ENCODE peak calls at places on chromosomes 2 and 18, in four cellular contexts. P, R, T and H are unnamed samples.

GRCh38 chr18:23228102-23229051 is 93.1 kb downstream of the CABLES1 start:
- DNase-seq in R (peak), P (peak), T (no peak), H (peak)

GRCh38 chr2:172445851-172446250 is 18.5 kb downstream of the ITGA6 start:
- DNase-seq in T (no peak), P (peak), R (no peak), H (no peak)

GRCh38 chr2:55846426-55846825 is 77.2 kb downstream of the EFEMP1 start:
- DNase-seq in P (no peak), T (no peak), R (no peak), H (no peak)

GRCh38 chr2:240886678-240887574 is 9.0 kb downstream of the MAB21L4 start:
- DNase-seq in R (no peak), P (no peak), T (no peak), H (no peak)

GRCh38 chr2:200258881-200259576 is 47.5 kb upstream of the SPATS2L start:
- DNase-seq in P (peak), T (no peak), R (peak), H (no peak)

GRCh38 chr2:102604754-102605153 is 14.6 kb upstream of the SLC9A2 start:
- DNase-seq in T (no peak), R (no peak), P (no peak), H (peak)

GRCh38 chr18:23837591-23837990 is 148.3 kb downstream of the LAMA3 start:
- DNase-seq in T (no peak), P (peak), R (peak), H (peak)

GRCh38 chr18:12417687-12418086 is 10.0 kb downstream of the PRELID3A start:
- DNase-seq in T (peak), P (no peak), R (no peak), H (no peak)

GRCh38 chr18:25284861-25285574 is 66.9 kb downstream of the ZNF521 start:
- DNase-seq in R (peak), P (peak), T (no peak), H (peak)

GRCh38 chr2:240920783-240921231 is 14.7 kb downstream of the CROCC2 start:
- DNase-seq in R (no peak), T (no peak), P (no peak), H (no peak)

GRCh38 chr18:12246849-12247808 is 7.0 kb upstream of the CIDEA start:
- DNase-seq in R (no peak), T (no peak), P (no peak), H (peak)

GRCh38 chr2:99507964-99508818 is 18.4 kb upstream of the REV1 start:
- DNase-seq in T (no peak), R (no peak), P (no peak), H (no peak)

GRCh38 chr2:37379881-37380296 is 35.5 kb downstream of the QPCT start:
- DNase-seq in R (no peak), T (no peak), P (no peak), H (peak)

GRCh38 chr2:85438291-85439110 is 20.0 kb downstream of the SH2D6 start:
- DNase-seq in T (no peak), R (no peak), P (no peak), H (no peak)

GRCh38 chr18:9694952-9695495 is 13.1 kb upstream of the RAB31 start:
- DNase-seq in P (no peak), T (no peak), R (no peak), H (no peak)

GRCh38 chr18:62788111-62788510 is 72.8 kb downstream of the PHLPP1 start:
- DNase-seq in R (no peak), P (no peak), T (no peak), H (peak)

GRCh38 chr2:233385489-233386044 is 31.3 kb downstream of the DGKD start:
- DNase-seq in R (peak), P (no peak), T (no peak), H (no peak)

GRCh38 chr18:80253871-80254492 is 6.7 kb upstream of the PARD6G start:
- DNase-seq in T (no peak), R (no peak), P (no peak), H (no peak)

GRCh38 chr2:181683518-181684453 is 3.5 kb upstream of the NEUROD1 start:
- DNase-seq in T (peak), R (peak), P (peak), H (peak)

GRCh38 chr18:62177271-62177670 is 9.6 kb downstream of the PIGN start:
- DNase-seq in P (no peak), R (no peak), T (no peak), H (no peak)

GRCh38 chr18:51235011-51235789 is 37.7 kb upstream of the MEX3C start:
- DNase-seq in T (no peak), P (no peak), R (peak), H (peak)

GRCh38 chr2:240128608-240129144 is 7.4 kb downstream of the COPS9 start:
- DNase-seq in T (no peak), R (no peak), P (no peak), H (no peak)

GRCh38 chr18:27184115-27185024 is 738 bp downstream of the CHST9 start:
- DNase-seq in T (no peak), P (no peak), R (no peak), H (peak)

GRCh38 chr2:240594511-240595380 is 8.2 kb downstream of the CAPN10 start:
- DNase-seq in P (no peak), T (no peak), R (no peak), H (no peak)

GRCh38 chr2:135590594-135591290 is 59.5 kb downstream of the R3HDM1 start:
- DNase-seq in P (no peak), R (no peak), T (no peak), H (no peak)

GRCh38 chr2:58033530-58033929 is 13.1 kb upstream of the VRK2 start:
- DNase-seq in R (no peak), P (no peak), T (no peak), H (no peak)

GRCh38 chr2:72999729-73000725 is 71.5 kb downstream of the SFXN5 start:
- DNase-seq in T (no peak), P (peak), R (no peak), H (no peak)

GRCh38 chr2:209495855-209496585 is 72.2 kb downstream of the MAP2 start:
- DNase-seq in R (peak), T (no peak), P (peak), H (no peak)

GRCh38 chr2:68766378-68766845 is 31.8 kb downstream of the ARHGAP25 start:
- DNase-seq in R (peak), T (no peak), P (peak), H (peak)

GRCh38 chr2:8416836-8417832 is 264.7 kb upstream of the ID2 start:
- DNase-seq in R (no peak), P (peak), T (no peak), H (no peak)

GRCh38 chr2:127479219-127479825 is 47.0 kb downstream of the IWS1 start:
- DNase-seq in R (peak), T (peak), P (peak), H (peak)

GRCh38 chr2:53460347-53460746 is 307.3 kb upstream of the CHAC2 start:
- DNase-seq in P (no peak), T (no peak), R (no peak), H (no peak)

GRCh38 chr2:169344736-169345506 is 17.4 kb downstream of the LRP2 start:
- DNase-seq in P (no peak), T (no peak), R (no peak), H (no peak)
- H2BK120ac ChIP-seq in P (no peak), T (no peak), R (no peak), H (no peak)

GRCh38 chr2:159680692-159681091 is 31.6 kb upstream of the MARCHF7 start:
- DNase-seq in P (no peak), T (no peak), R (no peak), H (no peak)

DNA sequence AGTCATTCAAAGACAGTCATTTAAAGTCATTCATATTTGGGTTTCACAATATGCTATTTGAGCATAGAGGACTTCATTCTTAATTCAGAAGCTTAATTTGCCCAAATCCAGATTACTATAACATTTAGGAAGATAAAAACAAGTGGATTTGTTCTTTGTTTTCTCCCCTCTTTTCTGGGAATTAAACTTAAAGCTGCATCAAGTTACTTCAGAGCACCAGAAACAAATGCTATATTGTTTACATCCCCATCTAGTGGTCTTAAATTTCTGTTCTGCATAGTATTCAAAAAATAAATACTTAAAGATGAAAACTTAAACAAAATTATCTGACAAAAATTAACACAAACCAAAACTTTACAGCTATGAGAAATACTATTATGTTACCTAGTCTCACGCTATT is 34.7 kb upstream of the MARCHF7 start:
- DNase-seq in T (no peak), P (peak), R (peak), H (peak)
- H2BK5ac ChIP-seq in T (no peak), P (no peak), R (no peak), H (no peak)

GRCh38 chr2:195805283-195805976 is 148.4 kb downstream of the SLC39A10 start:
- DNase-seq in R (no peak), P (no peak), T (no peak), H (no peak)
- H3K18ac ChIP-seq in R (no peak), P (no peak), T (no peak), H (no peak)

DNA sequence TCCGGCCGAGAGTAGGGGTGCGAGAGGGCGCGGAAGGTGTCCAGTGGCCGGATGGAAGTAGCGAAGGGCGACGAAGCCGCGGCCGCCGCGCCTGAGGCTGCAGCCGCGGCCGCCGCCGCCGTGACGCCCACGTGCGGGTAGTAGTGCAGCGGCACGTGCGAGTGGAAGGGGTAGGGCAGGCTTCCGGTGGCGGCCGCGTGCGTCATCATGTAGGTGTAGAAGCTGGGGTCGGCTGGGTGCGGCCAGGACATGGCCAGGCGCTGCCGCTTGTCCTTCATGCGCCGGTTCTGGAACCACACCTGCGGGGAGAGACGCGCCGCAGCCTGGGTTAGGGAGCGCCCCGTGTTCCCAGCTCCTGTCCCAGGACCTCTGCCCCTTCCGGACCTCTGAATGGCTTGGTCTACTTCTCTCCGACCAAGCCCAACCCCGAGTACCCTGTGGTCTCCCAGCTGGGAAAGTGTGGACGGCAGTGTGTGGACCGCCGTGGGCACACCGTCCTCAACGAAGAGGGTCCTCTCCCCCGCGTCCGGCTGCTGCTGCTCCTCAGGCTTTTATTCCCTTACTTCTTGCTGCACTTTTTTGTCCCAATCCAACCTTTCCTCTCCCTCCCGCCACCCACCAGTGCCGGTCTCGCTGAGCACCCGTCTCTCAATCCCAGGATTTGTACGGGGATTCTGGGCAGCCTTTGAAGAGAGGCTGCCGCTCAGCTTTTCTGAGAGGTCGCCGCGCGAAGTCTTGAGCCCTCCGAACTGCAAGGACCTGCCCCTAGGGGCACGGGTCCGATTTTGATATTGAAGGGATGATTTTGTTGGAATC is 3.0 kb downstream of the EVX2 start:
- DNase-seq in P (no peak), R (no peak), T (no peak), H (peak)
- H2BK120ac ChIP-seq in P (no peak), R (no peak), T (peak), H (no peak)

GRCh38 chr18:46903406-46903805 is 13.9 kb downstream of the PIAS2 start:
- DNase-seq in R (no peak), T (no peak), P (no peak), H (no peak)

GRCh38 chr18:46894124-46894523 is 23.2 kb downstream of the PIAS2 start:
- DNase-seq in R (no peak), T (no peak), P (no peak), H (no peak)

DNA sequence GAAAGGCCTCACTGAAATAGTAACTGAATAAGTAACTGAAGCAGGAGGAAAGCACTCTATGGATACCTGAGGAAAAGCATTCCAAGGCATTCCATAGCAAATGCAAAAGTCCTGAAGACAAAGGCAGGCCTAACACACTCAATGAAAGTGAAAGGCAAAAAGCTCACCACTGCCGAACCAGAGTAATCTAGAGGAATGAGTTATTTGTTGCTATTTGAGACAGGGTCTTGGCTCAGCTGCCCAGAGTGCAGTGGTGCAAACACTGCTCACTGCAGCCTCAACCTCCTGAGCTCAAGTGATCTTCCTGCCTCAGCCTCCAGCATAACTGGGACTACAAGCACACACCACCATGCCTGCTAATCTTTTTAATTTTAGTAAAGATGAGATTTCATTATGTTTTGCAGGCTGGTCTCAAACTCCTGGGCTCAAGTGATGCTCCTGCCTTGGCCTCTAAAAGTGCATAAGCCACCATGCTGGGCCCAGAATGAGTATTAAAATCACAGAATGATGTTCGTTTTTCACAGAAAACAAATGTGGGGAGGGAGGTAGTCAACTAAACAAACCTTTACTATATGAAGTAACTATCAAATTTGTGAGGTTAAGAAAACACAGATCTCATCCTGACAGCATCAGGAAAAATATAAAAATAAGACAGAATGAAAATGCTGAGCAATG is 17.9 kb downstream of the PIAS2 start:
- DNase-seq in P (peak), T (peak), R (peak), H (peak)
- H2BK5ac ChIP-seq in P (no peak), T (no peak), R (no peak), H (no peak)

DNA sequence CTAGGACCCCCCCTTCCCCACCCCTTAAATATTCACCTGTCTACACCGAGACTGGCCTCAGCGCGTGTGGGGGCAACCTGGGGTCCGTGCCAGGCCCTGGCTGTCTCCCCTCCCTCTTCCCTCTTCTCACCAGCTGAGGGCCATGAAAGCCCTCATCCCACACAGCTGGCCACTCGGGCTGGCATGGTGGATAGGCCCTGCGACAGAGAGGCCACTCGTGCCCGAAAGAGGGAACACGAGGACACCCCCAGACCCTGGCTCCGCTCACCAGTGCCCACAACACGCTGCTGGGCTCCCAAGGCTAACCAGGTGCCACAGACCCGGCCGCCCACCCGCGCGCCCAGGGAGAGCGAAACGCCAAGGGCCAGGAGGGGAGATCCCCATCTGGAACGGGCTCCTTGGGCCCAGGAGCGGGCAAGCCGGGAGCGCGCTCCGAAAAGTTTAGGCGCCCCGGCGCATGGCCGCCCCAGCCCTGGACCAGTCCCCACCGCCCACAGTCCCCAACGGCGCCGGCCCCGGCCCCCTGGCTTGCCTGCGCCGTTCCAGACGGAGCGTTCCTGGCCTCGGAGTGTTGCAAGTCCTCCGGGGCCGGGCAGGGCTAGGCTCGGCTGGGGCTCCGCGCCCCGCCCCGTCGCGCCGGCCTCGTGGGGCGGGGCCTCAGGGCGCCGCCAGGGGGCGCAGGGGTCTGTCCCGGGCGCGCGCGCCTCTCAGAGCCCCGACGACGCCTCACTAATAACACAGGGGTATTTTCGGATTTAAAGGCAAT is at the start of gene TMBIM1:
- DNase-seq in T (peak), P (peak), R (peak), H (peak)
- H3K18ac ChIP-seq in T (peak), P (peak), R (peak), H (peak)

DNA sequence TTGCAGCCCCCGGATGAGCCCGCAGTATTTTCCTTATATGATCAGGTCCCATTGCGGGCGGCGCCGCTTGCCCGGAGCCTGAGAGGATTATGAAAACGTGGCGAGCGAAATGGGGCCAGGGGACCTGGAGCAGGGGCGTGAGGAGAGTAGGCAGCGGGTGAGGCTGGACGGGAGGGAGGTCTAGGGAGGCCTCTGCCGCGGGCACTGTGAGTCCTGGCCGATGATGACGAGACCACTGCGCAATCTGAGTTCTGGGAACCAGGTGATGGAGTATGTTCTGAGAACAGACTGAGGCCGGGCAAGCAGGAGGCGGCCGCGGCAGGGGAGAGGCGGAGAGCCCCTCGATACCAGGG is 790 bp upstream of the ACAA2 start:
- DNase-seq in T (peak), R (peak), P (peak), H (peak)
- H2BK120ac ChIP-seq in T (no peak), R (peak), P (peak), H (no peak)

DNA sequence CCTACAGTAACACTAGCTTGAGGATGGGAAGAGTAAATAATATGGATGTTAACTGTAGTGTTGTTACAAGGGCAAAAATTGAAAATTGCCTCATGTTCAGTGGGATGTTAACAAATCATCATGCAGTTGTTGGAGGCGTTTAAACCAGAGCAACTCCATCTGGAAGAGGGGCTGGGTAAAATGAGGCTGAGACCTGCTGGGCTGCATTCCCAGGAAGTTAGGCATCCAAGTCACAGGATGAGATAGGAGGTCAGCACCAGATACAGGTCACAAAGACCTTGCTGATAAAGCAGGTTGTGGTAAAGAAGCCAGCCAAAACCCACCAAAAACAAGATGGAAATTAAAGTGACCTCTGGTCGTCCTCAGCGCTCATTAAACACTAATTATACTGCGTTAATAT is 101.6 kb downstream of the MYO5B start:
- DNase-seq in T (no peak), R (no peak), P (no peak), H (peak)
- H2BK5ac ChIP-seq in T (no peak), R (no peak), P (peak), H (no peak)